ENCODE peak calls at places on chromosomes 5 and 9, in four cellular contexts. Q is Peyer's patch, R is A673, O is endothelial cell. M is an unnamed sample.

GRCh38 chr5:115601709-115602584 is at the start of gene TICAM2:
- DNase-seq in R (peak), O (peak), Q (peak), M (peak)

GRCh38 chr5:56950626-56951130 is 1.2 kb downstream of the MIER3 start:
- DNase-seq in R (peak), Q (peak), O (peak), M (peak)

GRCh38 chr5:135135530-135136201 is 101.6 kb upstream of the PITX1 start:
- DNase-seq in R (no peak), O (no peak), Q (peak), M (no peak)

GRCh38 chr9:127130661-127131538 is 8.5 kb upstream of the ANGPTL2 start:
- DNase-seq in Q (no peak), R (no peak), O (no peak), M (no peak)

GRCh38 chr5:111704452-111705085 is 52.4 kb downstream of the NREP start:
- DNase-seq in R (no peak), Q (no peak), O (no peak), M (no peak)

GRCh38 chr9:95201201-95201600 is 116.3 kb downstream of the FANCC start:
- DNase-seq in Q (no peak), R (no peak), O (no peak), M (no peak)

GRCh38 chr5:172835246-172836030 is 1.4 kb downstream of the ERGIC1 start:
- DNase-seq in R (no peak), Q (no peak), O (no peak), M (peak)

GRCh38 chr9:124810513-124811355 is 33.8 kb downstream of the OLFML2A start:
- DNase-seq in R (no peak), O (peak), Q (no peak), M (no peak)

GRCh38 chr5:11482011-11482410 is 422.2 kb downstream of the CTNND2 start:
- DNase-seq in R (no peak), Q (no peak), O (no peak), M (no peak)

GRCh38 chr5:29085142-29085541 is 2046.8 kb upstream of the CDH9 start:
- DNase-seq in Q (no peak), R (no peak), O (no peak), M (no peak)

GRCh38 chr5:136330353-136330913 is 34.9 kb downstream of the TRPC7 start:
- DNase-seq in O (no peak), R (no peak), Q (no peak), M (no peak)

GRCh38 chr5:137370096-137370495 is 129.0 kb downstream of the SPOCK1 start:
- DNase-seq in R (no peak), O (no peak), Q (no peak), M (no peak)

GRCh38 chr9:132220069-132220468 is 58.2 kb downstream of the NTNG2 start:
- DNase-seq in O (no peak), R (no peak), Q (no peak), M (no peak)

GRCh38 chr9:35350827-35351549 is 138.9 kb upstream of the RUSC2 start:
- DNase-seq in Q (no peak), O (no peak), R (no peak), M (no peak)

GRCh38 chr5:139104577-139105271 is 93.4 kb downstream of the SIL1 start:
- DNase-seq in Q (no peak), O (no peak), R (no peak), M (no peak)

GRCh38 chr9:29740518-29740917 is 2167.2 kb upstream of the C9orf72 start:
- DNase-seq in R (no peak), Q (no peak), O (no peak), M (no peak)

GRCh38 chr9:83754383-83754977 is 46.7 kb upstream of the UBQLN1 start:
- DNase-seq in R (no peak), O (no peak), Q (no peak), M (no peak)

DNA sequence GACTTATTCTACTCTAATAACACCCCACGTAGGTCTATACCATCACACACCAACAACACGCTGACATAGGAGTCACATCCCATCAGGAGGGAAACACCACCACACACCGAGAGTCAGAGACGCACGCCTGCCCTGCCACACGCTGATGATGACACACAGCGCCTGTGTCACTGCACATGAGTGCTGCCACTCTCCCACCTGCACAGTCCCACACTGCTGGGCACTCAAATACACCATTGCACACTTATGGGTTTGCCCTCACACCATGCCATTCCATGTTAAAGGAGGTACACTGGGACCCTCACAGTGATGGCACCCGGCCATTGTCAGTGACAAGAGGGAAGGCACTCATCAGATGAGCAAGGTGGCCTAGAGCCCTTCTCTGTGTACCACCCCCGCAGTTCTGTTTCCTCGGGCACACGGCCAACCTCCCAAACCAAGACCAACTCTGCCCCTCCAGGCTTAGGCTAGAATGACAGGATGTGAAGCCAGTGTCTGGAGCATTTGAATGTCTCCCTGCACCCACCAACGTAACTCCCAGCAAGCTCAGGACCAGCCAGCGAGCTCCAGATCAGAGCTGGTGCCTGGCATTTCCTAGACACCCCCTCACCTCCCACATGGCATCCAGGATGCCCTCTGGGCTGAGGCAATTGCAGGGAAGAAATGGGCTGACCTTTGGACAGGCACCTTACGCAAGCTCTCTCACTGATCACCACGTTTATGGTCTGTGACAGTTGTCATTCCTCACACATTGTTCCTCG is 3.6 kb upstream of the CPLX2 start:
- DNase-seq in Q (peak), O (peak), R (peak), M (no peak)
- TF ChIP-seq CTCF in Q (no peak), O (no peak), R (peak), M (no peak)

GRCh38 chr9:137212520-137212919 is 7.0 kb downstream of the NDOR1 start:
- DNase-seq in Q (no peak), R (no peak), O (no peak), M (no peak)
- TF ChIP-seq CTCF in Q (no peak), R (no peak), O (no peak), M (no peak)

DNA sequence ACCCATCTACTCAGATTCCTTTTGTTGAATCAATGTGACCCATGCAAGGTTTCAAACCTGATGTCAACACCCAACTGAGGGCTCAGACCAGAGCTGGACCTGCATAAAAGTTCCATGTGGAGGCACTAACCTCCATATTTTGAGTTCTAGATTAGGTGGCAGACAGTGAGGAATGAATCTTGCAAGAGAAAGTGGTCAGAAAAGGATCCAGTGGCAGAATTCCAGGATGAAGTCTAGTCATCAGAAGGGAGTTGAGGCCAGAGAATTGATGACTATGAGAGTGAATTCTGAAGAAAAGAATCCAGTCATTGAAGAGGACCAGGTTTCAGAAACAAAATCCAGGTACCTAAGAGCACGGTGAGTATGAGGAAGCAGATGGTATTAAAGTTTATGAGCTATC is 205.1 kb upstream of the RGMB start:
- DNase-seq in R (no peak), Q (no peak), O (no peak), M (no peak)
- TF ChIP-seq CTCF in R (no peak), Q (no peak), O (no peak), M (no peak)

DNA sequence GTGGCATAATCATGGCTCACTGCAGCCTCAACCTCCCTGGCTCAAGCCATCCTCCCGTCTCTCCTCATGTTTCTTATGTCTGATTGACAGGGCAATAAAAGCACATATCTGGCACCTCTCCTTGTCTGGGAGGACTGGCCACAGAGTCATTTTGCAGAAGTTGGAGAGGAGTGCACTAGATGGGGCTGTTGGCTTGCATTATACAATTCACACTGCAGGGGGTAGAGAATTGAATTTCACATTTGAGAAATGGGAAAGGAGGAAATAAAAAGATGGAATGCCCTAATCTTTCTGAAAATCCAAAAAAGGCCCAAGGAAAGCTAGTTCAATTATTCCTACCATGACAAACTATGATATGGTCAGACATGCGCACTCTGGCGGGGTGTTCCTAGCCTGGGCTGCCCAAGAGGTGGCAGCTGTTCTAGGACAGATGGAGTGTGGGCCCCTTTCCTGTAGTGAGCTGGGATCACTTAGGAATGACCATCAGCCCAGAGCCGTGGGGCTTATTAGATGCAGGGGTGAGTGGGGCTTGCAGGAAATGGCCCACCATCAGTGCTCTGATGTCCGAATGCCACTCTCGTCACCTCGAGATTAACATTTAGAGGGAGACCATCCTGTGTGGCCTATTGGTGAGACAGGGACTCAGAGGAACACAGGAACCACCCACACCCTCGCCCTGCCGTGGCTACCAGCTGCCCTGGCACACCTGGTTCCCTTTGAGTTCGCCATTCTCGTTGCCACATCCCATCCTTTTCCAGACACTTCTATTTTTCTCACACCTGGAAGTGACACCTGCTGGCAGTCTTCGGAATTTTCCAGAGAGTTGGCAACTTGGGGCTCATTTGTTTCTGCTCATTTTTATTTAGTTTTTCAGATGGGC is 21.8 kb upstream of the ANKRD18A start:
- DNase-seq in R (peak), Q (no peak), O (peak), M (no peak)
- TF ChIP-seq CTCF in R (peak), Q (peak), O (peak), M (no peak)

DNA sequence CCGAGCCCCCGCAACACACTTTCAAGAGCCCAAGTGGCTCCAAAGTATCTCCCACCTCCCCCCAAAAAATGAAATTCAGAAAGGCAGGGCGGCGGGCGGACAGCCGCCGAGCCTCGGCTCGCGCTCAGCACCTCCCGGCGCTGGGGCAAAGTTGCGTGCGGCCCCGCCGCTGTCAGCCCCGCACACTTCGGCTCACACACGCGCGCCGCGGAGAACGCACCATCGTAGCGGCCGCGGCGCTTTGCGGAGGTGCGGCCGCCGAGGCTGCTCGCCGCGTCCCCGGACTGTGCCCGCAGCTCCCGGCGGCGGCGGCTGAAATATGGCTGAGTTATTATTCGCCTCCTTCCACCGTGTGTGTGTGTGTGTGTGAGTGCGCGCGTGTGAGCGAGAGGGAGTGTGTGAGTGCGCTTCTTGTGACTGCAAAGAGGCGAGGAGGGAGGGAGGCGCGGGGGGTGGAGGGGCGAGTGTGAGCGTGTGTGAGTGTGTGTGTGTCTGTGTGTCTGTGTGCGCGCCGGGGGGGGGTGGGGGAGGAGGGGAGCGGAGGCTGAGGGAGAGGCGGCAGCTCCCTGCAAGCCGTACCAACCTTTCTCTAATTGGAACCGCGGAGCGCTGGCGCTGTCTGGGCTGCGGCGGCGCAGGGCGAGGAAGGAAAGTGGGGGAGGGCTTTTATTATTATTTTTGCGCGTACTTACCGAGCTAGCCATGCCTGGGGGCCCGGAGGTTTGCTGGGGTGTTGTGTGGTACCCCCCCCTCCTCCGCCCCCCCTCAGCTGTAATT is 558 bp downstream of the MLLT3 start:
- DNase-seq in R (peak), Q (peak), O (peak), M (peak)
- TF ChIP-seq CTCF in R (no peak), Q (no peak), O (no peak), M (no peak)

GRCh38 chr9:98379572-98379971 is 124.1 kb upstream of the TBC1D2 start:
- DNase-seq in R (no peak), O (no peak), Q (no peak), M (no peak)

GRCh38 chr9:98385751-98386150 is 130.3 kb upstream of the TBC1D2 start:
- DNase-seq in O (no peak), R (no peak), Q (no peak), M (no peak)

GRCh38 chr9:98381311-98382103 is 126.1 kb upstream of the TBC1D2 start:
- DNase-seq in Q (no peak), O (no peak), R (no peak), M (no peak)

GRCh38 chr9:98380065-98380681 is 124.7 kb upstream of the TBC1D2 start:
- DNase-seq in Q (no peak), O (peak), R (peak), M (no peak)

DNA sequence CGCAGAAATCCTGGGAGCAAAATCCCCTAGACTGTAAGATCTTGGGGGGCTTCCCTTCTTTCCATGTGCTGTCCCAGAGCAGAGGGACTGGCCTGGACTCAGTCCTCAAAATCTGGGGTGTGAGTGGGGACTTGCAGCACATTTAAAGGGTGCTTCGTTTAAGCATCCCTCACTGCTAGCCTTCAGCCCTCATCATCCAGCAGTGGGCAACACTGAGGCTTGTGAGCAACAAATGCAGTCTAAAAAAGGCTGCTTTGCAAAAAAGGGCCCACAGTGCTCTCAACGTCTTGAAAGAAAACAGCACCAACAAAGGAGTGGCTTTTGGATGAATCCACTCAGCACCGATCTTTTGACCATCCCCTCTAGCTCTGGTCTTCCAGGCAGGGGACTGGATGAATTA is 128.3 kb upstream of the TBC1D2 start:
- DNase-seq in R (no peak), Q (no peak), O (no peak), M (no peak)
- TF ChIP-seq CTCF in R (no peak), Q (no peak), O (no peak), M (no peak)

DNA sequence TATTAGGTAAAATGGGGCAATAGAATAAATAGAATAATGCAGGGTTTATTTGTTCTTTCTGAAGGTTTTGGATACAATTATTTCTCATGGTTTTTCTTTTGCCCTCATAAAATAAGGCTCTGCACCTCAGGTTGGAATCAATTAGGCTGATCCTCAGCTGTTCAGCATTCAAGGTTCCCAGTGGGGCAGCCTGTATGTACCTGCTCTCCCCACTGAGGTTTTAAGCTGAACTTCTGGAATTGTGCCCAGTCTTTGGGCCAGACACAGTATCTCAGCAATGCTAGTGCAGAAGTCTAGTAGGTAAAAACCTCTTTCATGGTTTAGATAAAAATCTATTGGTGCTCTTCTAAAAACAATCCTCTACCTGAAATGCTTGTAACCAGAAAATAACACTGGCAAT is 98.0 kb downstream of the EDIL3 start:
- DNase-seq in R (no peak), Q (no peak), O (no peak), M (no peak)
- TF ChIP-seq CTCF in R (no peak), Q (no peak), O (no peak), M (no peak)